ENCODE peak calls at places on chromosomes 11 and 22, in ten cellular contexts. One of them, this sample, is unnamed.
A peak's percentile ranks its signal among the peaks of the same experiment; 100 is the strongest.

GRCh38 chr11:123719452-123719851 is 22.0 kb downstream of the ZNF202 start:
- DNase-seq in adipocyte: peak; percentile 20
- DNase-seq in type B pancreatic cell: no peak
- DNase-seq in SW480: no peak
- DNase-seq in T-helper 2 cell: no peak
- DNase-seq in chondrocyte: no peak
- DNase-seq in PC-3: peak; percentile 15
- DNase-seq in psoas muscle: no peak
- DNase-seq in mesendoderm: no peak
- DNase-seq in smooth muscle cell of the brain vasculature: no peak
- DNase-seq in this sample: no peak

GRCh38 chr11:35725880-35726279 is 63.3 kb downstream of the TRIM44 start:
- DNase-seq in mesendoderm: no peak
- DNase-seq in chondrocyte: no peak
- DNase-seq in type B pancreatic cell: no peak
- DNase-seq in adipocyte: no peak
- DNase-seq in smooth muscle cell of the brain vasculature: no peak
- DNase-seq in PC-3: peak; percentile 72
- DNase-seq in SW480: peak; percentile 32
- DNase-seq in psoas muscle: no peak
- DNase-seq in T-helper 2 cell: no peak
- DNase-seq in this sample: no peak

GRCh38 chr11:68037481-68038225 is 1.2 kb upstream of the TCIRG1 start:
- DNase-seq in type B pancreatic cell: no peak
- DNase-seq in SW480: no peak
- DNase-seq in chondrocyte: no peak
- DNase-seq in mesendoderm: no peak
- DNase-seq in T-helper 2 cell: no peak
- DNase-seq in psoas muscle: no peak
- DNase-seq in PC-3: no peak
- DNase-seq in adipocyte: no peak
- DNase-seq in smooth muscle cell of the brain vasculature: no peak
- DNase-seq in this sample: no peak

GRCh38 chr11:96090711-96091110 is 166.8 kb upstream of the MTMR2 start:
- DNase-seq in chondrocyte: no peak
- DNase-seq in adipocyte: peak; percentile 80
- DNase-seq in T-helper 2 cell: no peak
- DNase-seq in psoas muscle: no peak
- DNase-seq in mesendoderm: no peak
- DNase-seq in type B pancreatic cell: no peak
- DNase-seq in SW480: peak; percentile 49
- DNase-seq in PC-3: peak; percentile 34
- DNase-seq in smooth muscle cell of the brain vasculature: no peak
- DNase-seq in this sample: no peak

GRCh38 chr11:111427471-111427912 is 48.4 kb upstream of the POU2AF1 start:
- DNase-seq in T-helper 2 cell: no peak
- DNase-seq in chondrocyte: no peak
- DNase-seq in adipocyte: peak; percentile 9
- DNase-seq in PC-3: no peak
- DNase-seq in type B pancreatic cell: no peak
- DNase-seq in smooth muscle cell of the brain vasculature: no peak
- DNase-seq in mesendoderm: no peak
- DNase-seq in SW480: no peak
- DNase-seq in psoas muscle: no peak
- DNase-seq in this sample: peak; percentile 66

GRCh38 chr11:3123761-3124733 is 41.1 kb downstream of the OSBPL5 start:
- DNase-seq in type B pancreatic cell: no peak
- DNase-seq in adipocyte: peak; percentile 97
- DNase-seq in SW480: peak; percentile 19
- DNase-seq in PC-3: peak; percentile 94
- DNase-seq in psoas muscle: peak; percentile 92
- DNase-seq in chondrocyte: peak; percentile 69
- DNase-seq in mesendoderm: no peak
- DNase-seq in smooth muscle cell of the brain vasculature: no peak
- DNase-seq in T-helper 2 cell: no peak
- DNase-seq in this sample: no peak

GRCh38 chr11:121886005-121886739 is 229.8 kb downstream of the BLID start:
- DNase-seq in SW480: no peak
- DNase-seq in mesendoderm: no peak
- DNase-seq in chondrocyte: no peak
- DNase-seq in smooth muscle cell of the brain vasculature: no peak
- DNase-seq in T-helper 2 cell: no peak
- DNase-seq in type B pancreatic cell: no peak
- DNase-seq in psoas muscle: peak; percentile 52
- DNase-seq in adipocyte: no peak
- DNase-seq in PC-3: no peak
- DNase-seq in this sample: no peak

GRCh38 chr22:32469799-32470212 is 4.8 kb upstream of the FBXO7 start:
- DNase-seq in mesendoderm: peak; percentile 45
- DNase-seq in PC-3: peak; percentile 29
- DNase-seq in SW480: peak; percentile 61
- DNase-seq in adipocyte: peak; percentile 62
- DNase-seq in chondrocyte: no peak
- DNase-seq in smooth muscle cell of the brain vasculature: no peak
- DNase-seq in psoas muscle: no peak
- DNase-seq in type B pancreatic cell: no peak
- DNase-seq in T-helper 2 cell: no peak
- DNase-seq in this sample: no peak

GRCh38 chr11:104095791-104096190 is 59.4 kb downstream of the DDI1 start:
- DNase-seq in chondrocyte: no peak
- DNase-seq in smooth muscle cell of the brain vasculature: no peak
- DNase-seq in type B pancreatic cell: no peak
- DNase-seq in PC-3: no peak
- DNase-seq in psoas muscle: no peak
- DNase-seq in SW480: no peak
- DNase-seq in T-helper 2 cell: no peak
- DNase-seq in mesendoderm: no peak
- DNase-seq in adipocyte: peak; percentile 7
- DNase-seq in this sample: no peak

GRCh38 chr22:43862074-43862881 is at the start of gene SULT4A1:
- DNase-seq in T-helper 2 cell: no peak
- DNase-seq in mesendoderm: peak; percentile 49
- DNase-seq in SW480: no peak
- DNase-seq in smooth muscle cell of the brain vasculature: no peak
- DNase-seq in adipocyte: peak; percentile 9
- DNase-seq in psoas muscle: no peak
- DNase-seq in chondrocyte: peak; percentile 76
- DNase-seq in PC-3: no peak
- DNase-seq in type B pancreatic cell: no peak
- DNase-seq in this sample: no peak

GRCh38 chr11:103483996-103484395 is 374.8 kb downstream of the DYNC2H1 start:
- DNase-seq in T-helper 2 cell: no peak
- DNase-seq in type B pancreatic cell: no peak
- DNase-seq in adipocyte: no peak
- DNase-seq in smooth muscle cell of the brain vasculature: no peak
- DNase-seq in SW480: no peak
- DNase-seq in mesendoderm: no peak
- DNase-seq in psoas muscle: no peak
- DNase-seq in PC-3: peak; percentile 56
- DNase-seq in chondrocyte: no peak
- DNase-seq in this sample: no peak

GRCh38 chr11:40679276-40679675 is 780.2 kb downstream of the LRRC4C start:
- DNase-seq in mesendoderm: peak; percentile 42
- DNase-seq in smooth muscle cell of the brain vasculature: no peak
- DNase-seq in adipocyte: no peak
- DNase-seq in PC-3: no peak
- DNase-seq in T-helper 2 cell: no peak
- DNase-seq in psoas muscle: no peak
- DNase-seq in chondrocyte: no peak
- DNase-seq in type B pancreatic cell: no peak
- DNase-seq in SW480: no peak
- DNase-seq in this sample: peak; percentile 22

GRCh38 chr11:118002541-118003019 is 16.4 kb downstream of the IL10RA start:
- DNase-seq in adipocyte: no peak
- DNase-seq in psoas muscle: peak; percentile 58
- DNase-seq in PC-3: no peak
- DNase-seq in mesendoderm: peak; percentile 47
- DNase-seq in type B pancreatic cell: peak; percentile 43
- DNase-seq in T-helper 2 cell: no peak
- DNase-seq in smooth muscle cell of the brain vasculature: no peak
- DNase-seq in chondrocyte: no peak
- DNase-seq in SW480: no peak
- DNase-seq in this sample: no peak

GRCh38 chr11:83007909-83008580 is 63.7 kb downstream of the RAB30 start:
- DNase-seq in SW480: no peak
- DNase-seq in mesendoderm: peak; percentile 59
- DNase-seq in adipocyte: no peak
- DNase-seq in T-helper 2 cell: no peak
- DNase-seq in type B pancreatic cell: no peak
- DNase-seq in PC-3: no peak
- DNase-seq in psoas muscle: peak; percentile 41
- DNase-seq in chondrocyte: no peak
- DNase-seq in smooth muscle cell of the brain vasculature: no peak
- DNase-seq in this sample: no peak

GRCh38 chr11:70193411-70194292 is 9.4 kb upstream of the FADD start:
- DNase-seq in chondrocyte: no peak
- DNase-seq in adipocyte: no peak
- DNase-seq in smooth muscle cell of the brain vasculature: no peak
- DNase-seq in T-helper 2 cell: no peak
- DNase-seq in SW480: no peak
- DNase-seq in mesendoderm: no peak
- DNase-seq in psoas muscle: no peak
- DNase-seq in type B pancreatic cell: no peak
- DNase-seq in PC-3: no peak
- DNase-seq in this sample: no peak

GRCh38 chr22:36010913-36011312 is 17.7 kb downstream of the RBFOX2 start:
- DNase-seq in chondrocyte: no peak
- DNase-seq in adipocyte: peak; percentile 90
- DNase-seq in psoas muscle: no peak
- DNase-seq in mesendoderm: no peak
- DNase-seq in PC-3: peak; percentile 27
- DNase-seq in smooth muscle cell of the brain vasculature: no peak
- DNase-seq in type B pancreatic cell: no peak
- DNase-seq in T-helper 2 cell: no peak
- DNase-seq in SW480: no peak
- DNase-seq in this sample: no peak

GRCh38 chr11:125773516-125773915 is 5.1 kb downstream of the PATE2 start:
- DNase-seq in chondrocyte: no peak
- DNase-seq in PC-3: no peak
- DNase-seq in mesendoderm: no peak
- DNase-seq in T-helper 2 cell: no peak
- DNase-seq in adipocyte: no peak
- DNase-seq in smooth muscle cell of the brain vasculature: no peak
- DNase-seq in psoas muscle: no peak
- DNase-seq in SW480: no peak
- DNase-seq in type B pancreatic cell: no peak
- DNase-seq in this sample: no peak

GRCh38 chr11:108639146-108639545 is 25.7 kb upstream of the DDX10 start:
- DNase-seq in adipocyte: no peak
- DNase-seq in mesendoderm: no peak
- DNase-seq in PC-3: no peak
- DNase-seq in smooth muscle cell of the brain vasculature: no peak
- DNase-seq in SW480: no peak
- DNase-seq in T-helper 2 cell: no peak
- DNase-seq in type B pancreatic cell: no peak
- DNase-seq in psoas muscle: no peak
- DNase-seq in chondrocyte: no peak
- DNase-seq in this sample: no peak

GRCh38 chr22:27990451-27990840 is 71.4 kb upstream of the PITPNB start:
- DNase-seq in type B pancreatic cell: no peak
- DNase-seq in smooth muscle cell of the brain vasculature: no peak
- DNase-seq in chondrocyte: peak; percentile 55
- DNase-seq in mesendoderm: no peak
- DNase-seq in adipocyte: no peak
- DNase-seq in PC-3: no peak
- DNase-seq in SW480: no peak
- DNase-seq in psoas muscle: no peak
- DNase-seq in T-helper 2 cell: no peak
- DNase-seq in this sample: no peak